ENCODE peak calls at places on chromosomes 16 and 17, in seven cellular contexts. U is lung, E is ascending aorta, N is tibial nerve, K is DND-41, H is type B pancreatic cell, R is GM06990. C is an unnamed sample.

GRCh38 chr17:73052923-73053322 is 39.6 kb downstream of the SLC39A11 start:
- DNase-seq in U (no peak), E (no peak), N (no peak), K (no peak), H (no peak), R (no peak), C (no peak)

GRCh38 chr16:28553776-28554633 is at the start of gene SGF29:
- DNase-seq in U (peak), E (peak), N (peak), K (peak), H (peak), R (peak), C (peak)

GRCh38 chr16:51982715-51983680 is 563.9 kb downstream of the TOX3 start:
- DNase-seq in U (peak), E (no peak), N (peak), K (peak), H (no peak), R (peak), C (peak)

GRCh38 chr16:19238386-19238785 is 47.1 kb upstream of the CLEC19A start:
- DNase-seq in U (no peak), E (no peak), N (no peak), K (no peak), H (no peak), R (no peak), C (no peak)

GRCh38 chr16:51834131-51834530 is 683.1 kb upstream of the SALL1 start:
- DNase-seq in U (no peak), E (no peak), N (no peak), K (no peak), H (no peak), R (no peak), C (no peak)

GRCh38 chr17:27430882-27431491 is 25.3 kb upstream of the KSR1 start:
- DNase-seq in U (no peak), E (no peak), N (no peak), K (peak), H (no peak), R (no peak), C (no peak)

GRCh38 chr16:17305694-17306093 is 165.1 kb downstream of the XYLT1 start:
- DNase-seq in U (no peak), E (no peak), N (no peak), K (no peak), H (no peak), R (peak), C (peak)

GRCh38 chr16:88366704-88367047 is 16.1 kb upstream of the ZNF469 start:
- DNase-seq in U (no peak), E (no peak), N (no peak), K (no peak), H (no peak), R (no peak), C (no peak)

GRCh38 chr16:51242281-51242994 is 91.4 kb upstream of the SALL1 start:
- DNase-seq in U (no peak), E (no peak), N (no peak), K (no peak), H (no peak), R (no peak), C (no peak)

GRCh38 chr16:69761983-69762842 is at the start of gene WWP2:
- DNase-seq in U (peak), E (no peak), N (peak), K (peak), H (peak), R (peak), C (peak)

GRCh38 chr16:85019659-85020245 is 7.8 kb upstream of the KIAA0513 start:
- DNase-seq in U (peak), E (no peak), N (no peak), K (no peak), H (no peak), R (no peak), C (no peak)

GRCh38 chr17:57988301-57989010 is 402 bp upstream of the VEZF1 start:
- DNase-seq in U (peak), E (no peak), N (peak), K (peak), H (no peak), R (peak), C (peak)

GRCh38 chr16:11618107-11618717 is 31.5 kb upstream of the LITAF start:
- DNase-seq in U (no peak), E (no peak), N (no peak), K (no peak), H (no peak), R (no peak), C (no peak)

GRCh38 chr17:28612936-28613872 is 781 bp downstream of the RSKR start:
- DNase-seq in U (no peak), E (no peak), N (peak), K (peak), H (no peak), R (no peak), C (peak)

GRCh38 chr17:43906951-43907424 is 348 bp downstream of the MPP2 start:
- DNase-seq in U (no peak), E (no peak), N (peak), K (no peak), H (no peak), R (no peak), C (no peak)

GRCh38 chr17:82217120-82217529 is 4.5 kb upstream of the CCDC57 start:
- DNase-seq in U (no peak), E (no peak), N (no peak), K (no peak), H (no peak), R (no peak), C (no peak)

GRCh38 chr17:72606656-72607055 is 485.8 kb downstream of the SLC39A11 start:
- DNase-seq in U (no peak), E (no peak), N (no peak), K (no peak), H (no peak), R (no peak), C (no peak)

GRCh38 chr16:1810536-1810935 is 16.1 kb downstream of the HAGH start:
- DNase-seq in U (no peak), E (no peak), N (no peak), K (no peak), H (no peak), R (no peak), C (no peak)

GRCh38 chr16:67672739-67673662 is 6.4 kb downstream of the C16orf86 start:
- DNase-seq in U (peak), E (no peak), N (peak), K (peak), H (no peak), R (no peak), C (peak)

GRCh38 chr16:54812229-54812628 is 118.4 kb upstream of the IRX5 start:
- DNase-seq in U (no peak), E (no peak), N (no peak), K (no peak), H (no peak), R (no peak), C (no peak)
- TF ChIP-seq CTCF in U (no peak), E (no peak), N (no peak), K (no peak), H (no peak), R (no peak), C (no peak)

GRCh38 chr17:64213995-64214507 is 49.0 kb downstream of the TEX2 start:
- DNase-seq in U (no peak), E (no peak), N (no peak), K (no peak), H (no peak), R (no peak), C (no peak)
- TF ChIP-seq CTCF in U (no peak), E (no peak), N (no peak), K (no peak), H (no peak), R (no peak), C (no peak)

GRCh38 chr17:42118545-42118944 is 2.6 kb downstream of the KAT2A start:
- DNase-seq in U (no peak), E (no peak), N (no peak), K (peak), H (no peak), R (no peak), C (peak)
- TF ChIP-seq CTCF in U (peak), E (no peak), N (peak), K (peak), H (peak), R (peak), C (peak)

DNA sequence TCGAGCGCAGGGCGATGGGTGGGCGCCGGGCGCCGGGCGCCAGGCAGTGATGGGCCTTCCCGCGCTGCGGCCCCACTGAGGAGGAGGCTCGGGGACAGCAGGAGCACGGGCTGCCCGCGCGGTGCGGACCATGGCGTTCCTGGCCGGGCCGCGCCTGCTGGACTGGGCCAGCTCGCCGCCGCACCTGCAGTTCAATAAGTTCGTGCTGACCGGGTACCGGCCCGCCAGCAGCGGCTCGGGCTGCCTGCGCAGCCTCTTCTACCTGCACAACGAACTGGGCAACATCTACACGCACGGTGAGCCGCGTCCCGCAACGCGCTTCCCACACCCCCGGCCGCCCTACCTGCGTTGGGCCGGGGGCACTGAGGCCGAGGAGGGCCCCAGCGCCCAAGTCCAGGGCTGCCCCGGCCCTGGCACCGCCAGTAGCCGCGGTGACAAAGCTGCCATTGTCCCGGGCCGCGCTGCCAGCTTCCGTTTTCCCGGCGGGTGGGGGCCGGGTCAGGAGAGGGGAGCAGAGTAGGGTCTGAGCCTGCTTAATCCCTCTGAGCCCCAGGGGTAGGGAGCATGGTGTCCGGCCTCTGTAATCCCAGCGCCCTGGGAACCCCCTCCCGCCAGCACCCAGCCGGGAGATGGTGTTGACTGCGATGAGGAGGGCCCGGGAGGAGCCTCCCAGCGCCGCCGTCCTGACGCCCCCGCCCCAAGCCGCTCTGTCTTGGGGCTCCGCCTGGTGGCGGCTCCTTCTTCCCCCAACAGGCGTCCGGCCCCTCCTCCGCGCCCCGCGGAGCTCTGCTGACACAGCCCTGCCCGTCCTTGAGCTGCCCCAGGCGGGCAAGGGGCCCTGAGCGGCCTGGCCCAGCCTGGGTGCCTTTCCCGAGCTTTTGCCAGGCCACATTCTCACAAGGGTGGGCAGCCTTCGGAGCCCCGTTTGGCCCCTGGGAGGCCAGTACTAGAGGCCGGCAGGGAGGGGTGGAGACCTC is 685 bp downstream of the PAQR4 start:
- DNase-seq in U (peak), E (no peak), N (peak), K (peak), H (no peak), R (peak), C (peak)
- TF ChIP-seq CTCF in U (no peak), E (peak), N (peak), K (peak), H (peak), R (peak), C (peak)